ENCODE peak calls at places on chromosomes 6 and 20, in seven cellular contexts. M is H1, B is SK-N-SH, N is HepG2, D is K562, Q is HCT116, V is GM12878. R is an unnamed sample. For H3K36me3, the result is how much of the 10 kb centered on the place peaks cover.

GRCh38 chr20:61260905-61261304 is 8.8 kb downstream of the CDH4 start:
- DNase-seq in M (no peak), B (no peak), N (no peak), D (peak), Q (no peak), V (no peak), R (no peak)

GRCh38 chr6:110556317-110557115 is 80.1 kb upstream of the SLC22A16 start:
- DNase-seq in M (no peak), B (no peak), N (no peak), D (no peak), Q (no peak), V (no peak), R (no peak)

GRCh38 chr20:49629606-49630005 is 61.7 kb upstream of the PTGIS start:
- DNase-seq in M (no peak), B (no peak), N (no peak), D (no peak), Q (no peak), V (no peak), R (no peak)

GRCh38 chr20:10474606-10475184 is 39.6 kb downstream of the SLX4IP start:
- DNase-seq in M (no peak), B (no peak), N (no peak), D (no peak), Q (no peak), V (no peak), R (no peak)

GRCh38 chr20:15561707-15562106 is 1011.5 kb downstream of the KIF16B start:
- DNase-seq in M (no peak), B (peak), N (no peak), D (no peak), Q (no peak), V (no peak), R (no peak)

GRCh38 chr6:38141045-38141444 is 321.5 kb downstream of the ZFAND3 start:
- DNase-seq in M (no peak), B (no peak), N (peak), D (no peak), Q (no peak), V (no peak), R (no peak)

GRCh38 chr20:64182146-64182865 is 18.1 kb downstream of the MYT1 start:
- DNase-seq in M (no peak), B (no peak), N (no peak), D (no peak), Q (no peak), V (no peak), R (no peak)

GRCh38 chr20:39045676-39046075 is 83.5 kb downstream of the DHX35 start:
- DNase-seq in M (no peak), B (no peak), N (no peak), D (no peak), Q (no peak), V (no peak), R (no peak)

GRCh38 chr6:163958646-163959045 is 544.1 kb downstream of the QKI start:
- DNase-seq in M (peak), B (no peak), N (no peak), D (no peak), Q (no peak), V (no peak), R (no peak)

GRCh38 chr6:137080711-137081110 is 35.9 kb upstream of the IL20RA start:
- DNase-seq in M (no peak), B (no peak), N (no peak), D (no peak), Q (no peak), V (no peak), R (no peak)

GRCh38 chr6:69866351-69867074 is at the start of gene COL19A1:
- DNase-seq in M (no peak), B (peak), N (no peak), D (peak), Q (no peak), V (peak), R (no peak)

GRCh38 chr6:118748311-118749062 is 97.1 kb upstream of the CEP85L start:
- DNase-seq in M (no peak), B (peak), N (no peak), D (no peak), Q (no peak), V (no peak), R (no peak)

GRCh38 chr6:16719488-16719887 is 41.8 kb downstream of the ATXN1 start:
- DNase-seq in M (no peak), B (no peak), N (no peak), D (no peak), Q (no peak), V (no peak), R (no peak)

DNA sequence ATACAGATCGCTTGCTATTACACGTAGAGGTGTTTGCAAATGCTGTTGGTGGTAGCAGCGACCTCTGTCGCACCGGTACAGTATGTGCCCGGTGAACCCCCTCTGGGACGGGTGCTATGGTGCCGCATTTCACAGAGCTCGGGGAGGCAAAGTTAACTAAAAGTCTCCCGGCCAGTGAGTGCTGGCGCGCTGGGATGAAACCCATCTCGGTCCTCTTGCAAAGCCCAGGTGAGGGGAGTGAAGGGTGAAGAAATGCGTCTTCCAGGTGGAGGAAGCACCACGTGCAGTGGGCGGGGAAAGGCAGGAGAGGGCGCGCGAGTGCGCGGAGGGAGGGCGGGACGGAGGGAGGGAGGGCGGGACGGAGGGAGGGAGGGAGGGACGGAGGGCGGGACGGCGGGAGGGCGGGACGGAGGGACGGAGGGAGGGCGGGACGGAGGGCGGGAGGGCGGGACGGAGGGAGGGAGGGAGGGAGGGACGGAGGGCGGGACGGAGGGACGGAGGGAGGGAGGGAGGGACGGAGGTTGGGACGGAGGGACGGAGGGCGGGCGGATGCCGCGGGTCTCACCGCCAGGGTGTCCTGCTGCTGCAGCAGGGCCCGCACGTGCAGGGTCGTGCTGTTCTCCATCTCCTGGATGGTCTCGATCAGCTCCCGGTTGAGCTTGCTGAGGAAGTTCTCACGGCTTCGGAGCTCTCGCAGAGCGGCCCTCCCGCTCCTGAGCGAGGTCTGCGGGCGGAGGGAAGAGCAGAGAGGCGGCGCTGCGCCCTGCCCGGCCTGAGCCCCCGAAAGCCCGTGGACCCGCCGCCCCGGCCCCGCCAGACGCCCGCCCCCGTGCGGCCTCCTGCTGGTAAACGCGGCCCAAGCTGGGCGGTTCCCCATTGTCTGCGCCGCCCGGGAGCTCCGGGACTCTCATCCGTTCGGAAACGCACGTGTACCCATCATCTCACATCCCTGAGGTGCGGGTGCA is 11.7 kb downstream of the C20orf96 start:
- DNase-seq in M (no peak), B (no peak), N (no peak), D (no peak), Q (no peak), V (no peak), R (no peak)
- TF ChIP-seq SIN3A in M (no peak), B (no peak), N (no peak), D (no peak), Q (no peak), V (no peak), R (no peak)

DNA sequence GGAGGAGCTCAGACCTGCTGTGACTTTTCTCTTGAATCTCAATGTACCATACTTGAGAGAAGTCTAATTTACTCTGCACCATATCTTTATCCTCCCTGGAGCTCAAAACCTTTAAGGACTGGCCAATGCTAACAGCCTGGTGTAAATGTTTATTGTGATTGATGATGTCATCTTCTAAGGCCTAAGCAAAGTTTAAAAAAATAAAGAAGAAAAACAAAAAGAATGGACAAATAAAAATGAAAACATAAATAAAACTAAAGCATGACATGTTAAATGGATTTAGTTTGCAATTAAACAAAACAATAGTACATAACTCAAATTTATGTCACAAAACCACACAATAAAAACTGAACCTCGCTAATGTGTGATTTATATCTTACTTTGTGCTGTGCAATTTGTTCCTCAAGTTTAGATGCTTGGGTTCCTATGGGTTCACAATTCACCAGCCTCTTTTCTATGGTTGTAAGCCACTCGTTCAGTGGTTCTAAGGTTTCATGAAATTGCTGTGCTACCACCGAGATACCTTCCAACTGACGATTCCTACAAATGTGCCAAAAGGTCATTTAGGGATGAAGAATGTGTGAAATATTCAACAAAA is 113.0 kb downstream of the DST start:
- DNase-seq in M (no peak), B (no peak), N (no peak), D (no peak), Q (no peak), V (no peak), R (no peak)
- H3K36me3 ChIP-seq in M (under half), B (half or more), N (half or more), D (under half), Q (under half), V (half or more), R (half or more)

GRCh38 chr20:44861547-44862006 is 23.9 kb upstream of the YWHAB start:
- DNase-seq in M (no peak), B (no peak), N (no peak), D (peak), Q (no peak), V (no peak), R (no peak)
- TF ChIP-seq SIN3A in M (no peak), B (no peak), N (no peak), D (no peak), Q (no peak), V (no peak), R (no peak)

GRCh38 chr6:35356391-35356790 is 14.0 kb downstream of the PPARD start:
- DNase-seq in M (no peak), B (no peak), N (no peak), D (no peak), Q (no peak), V (no peak), R (no peak)

GRCh38 chr6:35352735-35353134 is 10.4 kb downstream of the PPARD start:
- DNase-seq in M (no peak), B (no peak), N (no peak), D (no peak), Q (no peak), V (no peak), R (no peak)

GRCh38 chr6:35354361-35355135 is 12.2 kb downstream of the PPARD start:
- DNase-seq in M (no peak), B (no peak), N (no peak), D (no peak), Q (no peak), V (no peak), R (no peak)

DNA sequence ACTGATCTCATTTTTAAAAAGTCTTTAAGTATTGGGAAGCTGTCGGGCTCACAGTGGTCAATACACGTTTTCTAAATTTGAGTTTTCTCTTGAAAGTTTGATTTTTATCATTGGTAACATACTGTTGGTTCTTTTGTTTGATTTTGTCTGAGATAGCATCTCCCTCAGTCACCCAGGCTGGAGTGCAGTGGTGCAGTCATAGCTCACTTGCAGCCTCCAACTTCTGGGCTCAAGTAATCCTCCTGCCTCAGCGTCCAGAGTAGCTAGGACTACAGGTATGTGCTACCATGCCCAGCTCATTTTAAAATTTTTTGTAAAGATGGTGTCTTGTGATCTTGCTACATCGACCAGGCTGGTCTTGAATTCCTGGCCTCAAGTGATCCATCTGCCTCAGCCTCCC is 9.1 kb downstream of the PPARD start:
- DNase-seq in M (no peak), B (no peak), N (no peak), D (no peak), Q (no peak), V (no peak), R (no peak)
- H3K36me3 ChIP-seq in M (under half), B (under half), N (under half), D (under half), Q (under half), V (under half), R (under half)

GRCh38 chr6:64289946-64290345 is 654.3 kb downstream of the PHF3 start:
- DNase-seq in M (no peak), B (no peak), N (no peak), D (no peak), Q (no peak), V (no peak), R (no peak)

GRCh38 chr6:64290867-64291266 is 655.3 kb downstream of the PHF3 start:
- DNase-seq in M (no peak), B (no peak), N (no peak), D (no peak), Q (no peak), V (no peak), R (no peak)

GRCh38 chr6:64299176-64299575 is 663.6 kb downstream of the PHF3 start:
- DNase-seq in M (no peak), B (no peak), N (peak), D (no peak), Q (no peak), V (no peak), R (no peak)

GRCh38 chr6:64293298-64293697 is 657.7 kb downstream of the PHF3 start:
- DNase-seq in M (no peak), B (no peak), N (no peak), D (no peak), Q (no peak), V (no peak), R (no peak)

GRCh38 chr6:64294034-64294433 is 658.4 kb downstream of the PHF3 start:
- DNase-seq in M (no peak), B (no peak), N (no peak), D (no peak), Q (no peak), V (no peak), R (no peak)
- TF ChIP-seq SIN3A in M (no peak), B (no peak), N (no peak), D (no peak), Q (no peak), V (no peak), R (no peak)

R was measured in Panc1.